ENCODE peak calls at places on chromosome 5, in nine cellular contexts. T, N, L, C, G, D, H, R and F are unnamed samples.

GRCh38 chr5:146995878-146996277 is 117.3 kb upstream of the PPP2R2B start:
- DNase-seq in H (no peak), T (no peak), D (no peak), G (no peak), C (no peak), N (no peak), L (no peak), R (no peak), F (no peak)

GRCh38 chr5:15794117-15794985 is 294.4 kb downstream of the FBXL7 start:
- DNase-seq in C (peak; percentile 26), N (no peak), R (no peak), H (no peak), G (no peak), T (no peak), D (no peak), L (no peak), F (no peak)

GRCh38 chr5:42767491-42768105 is 11.0 kb downstream of the CCDC152 start:
- DNase-seq in R (no peak), D (peak; percentile 13), C (peak; percentile 21), L (no peak), T (no peak), G (no peak), H (no peak), N (no peak), F (no peak)

GRCh38 chr5:39521945-39522590 is 97.3 kb upstream of the DAB2 start:
- DNase-seq in R (no peak), N (no peak), L (no peak), C (no peak), T (no peak), G (no peak), H (no peak), D (no peak), F (no peak)

GRCh38 chr5:7157083-7157482 is 238.9 kb upstream of the ADCY2 start:
- DNase-seq in R (no peak), L (no peak), G (no peak), H (no peak), N (no peak), C (no peak), D (no peak), T (no peak), F (no peak)

GRCh38 chr5:154590093-154590724 is 112.2 kb upstream of the HAND1 start:
- DNase-seq in L (no peak), T (no peak), N (no peak), G (no peak), R (no peak), C (no peak), H (no peak), D (no peak), F (no peak)

GRCh38 chr5:94009161-94009560 is 267.8 kb upstream of the POU5F2 start:
- DNase-seq in N (no peak), D (no peak), R (no peak), L (no peak), T (no peak), H (no peak), C (no peak), G (no peak), F (no peak)

GRCh38 chr5:137754961-137755762 is 999 bp upstream of the HNRNPA0 start:
- DNase-seq in T (no peak), C (no peak), G (no peak), N (no peak), L (no peak), R (no peak), D (no peak), H (no peak), F (peak; percentile 17)

DNA sequence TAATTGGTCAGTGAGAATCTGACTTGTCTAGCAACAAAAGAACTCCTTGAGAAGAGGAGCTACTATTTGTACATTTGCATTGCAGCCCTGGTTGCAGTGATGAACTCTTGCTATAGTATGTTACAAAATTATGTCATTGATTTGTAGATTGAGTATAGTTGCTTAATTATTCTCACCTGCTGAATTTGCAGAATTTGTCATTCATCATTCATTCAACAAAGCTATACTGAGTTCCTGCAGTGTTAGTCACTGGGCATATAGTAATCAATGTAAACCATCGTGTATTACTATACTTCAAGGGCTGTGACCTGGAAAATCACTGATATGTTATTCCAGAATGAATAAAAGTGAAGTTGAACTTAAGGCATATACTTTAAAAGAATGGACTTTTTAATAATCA is 50.1 kb downstream of the SLC1A3 start:
- DNase-seq in N (no peak), H (no peak), T (no peak), L (no peak), D (no peak), R (no peak), G (no peak), C (no peak), F (no peak)
- TF ChIP-seq EP300 in N (no peak), H (no peak), T (no peak), L (no peak), D (no peak), R (no peak), G (no peak), C (no peak), F (no peak)

DNA sequence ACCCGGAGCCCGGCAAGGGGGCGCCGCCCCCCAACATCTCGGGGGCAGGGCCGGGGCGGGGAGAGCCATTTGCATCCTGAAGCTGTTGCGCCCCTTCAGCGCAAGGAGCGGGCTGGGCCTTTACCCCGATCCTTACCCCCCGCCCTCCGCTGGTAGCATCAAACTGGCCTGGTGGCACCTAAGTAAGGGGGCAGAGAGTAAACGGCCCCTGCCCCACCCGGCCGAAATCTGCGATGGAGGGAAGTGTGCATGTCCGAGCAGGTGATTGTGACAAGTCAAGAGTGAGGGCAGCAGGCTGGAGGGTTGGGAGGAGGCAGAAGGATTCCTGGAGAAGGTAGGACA is 101.2 kb downstream of the ESM1 start:
- DNase-seq in G (no peak), R (no peak), T (no peak), D (no peak), N (no peak), C (no peak), L (no peak), H (no peak), F (peak; percentile 19)
- H3K4me3 ChIP-seq in G (peak overlapping the region; percentile 62), R (peak overlapping the region; percentile 44), T (peak overlapping the region; percentile 40), D (no peak overlapping the region), N (peak overlapping the region; percentile 38), C (peak overlapping the region; percentile 44), L (peak overlapping the region; percentile 57), H (peak overlapping the region; percentile 71), F (peak overlapping the region; percentile 45)

DNA sequence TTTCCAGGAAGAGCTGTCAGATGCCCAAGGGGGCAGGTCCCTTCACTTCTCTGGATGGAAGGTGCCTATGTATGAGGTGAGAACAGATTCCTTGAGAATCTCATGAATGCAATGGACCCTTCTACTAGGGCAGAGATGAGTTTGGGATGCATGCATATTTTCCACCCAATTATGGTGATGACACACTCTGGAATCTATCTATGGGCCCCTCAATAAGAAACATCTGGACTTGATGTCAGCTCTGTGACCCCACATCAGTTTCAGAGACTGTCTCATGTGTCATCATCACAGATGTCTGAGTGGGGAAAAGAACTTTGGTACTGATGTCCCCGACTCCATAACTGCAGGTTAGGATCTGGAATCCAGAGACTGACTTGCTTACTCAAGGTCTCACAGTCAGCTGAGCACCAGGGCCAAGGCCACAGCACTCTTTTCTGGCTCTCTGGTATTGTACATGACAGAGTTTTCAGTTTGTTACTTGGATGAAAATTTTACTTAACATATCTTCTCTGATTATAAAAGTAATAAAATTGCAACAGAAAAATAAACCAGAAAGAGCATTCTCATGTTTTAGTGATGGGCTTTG is 177.0 kb downstream of the DCP2 start:
- DNase-seq in G (no peak), L (no peak), R (no peak), D (no peak), H (no peak), C (no peak), T (no peak), N (no peak), F (peak; percentile 48)
- TF ChIP-seq EP300 in G (no peak), L (no peak), R (no peak), D (no peak), H (no peak), C (no peak), T (no peak), N (no peak), F (no peak)

GRCh38 chr5:96377597-96377996 is 55.5 kb downstream of the PCSK1 start:
- DNase-seq in R (no peak), D (no peak), H (no peak), N (no peak), T (no peak), C (no peak), G (no peak), L (no peak), F (no peak)
- H3K4me3 ChIP-seq in R (no peak overlapping the region), D (no peak overlapping the region), H (no peak overlapping the region), N (no peak overlapping the region), T (no peak overlapping the region), C (no peak overlapping the region), G (no peak overlapping the region), L (no peak overlapping the region), F (no peak overlapping the region)

DNA sequence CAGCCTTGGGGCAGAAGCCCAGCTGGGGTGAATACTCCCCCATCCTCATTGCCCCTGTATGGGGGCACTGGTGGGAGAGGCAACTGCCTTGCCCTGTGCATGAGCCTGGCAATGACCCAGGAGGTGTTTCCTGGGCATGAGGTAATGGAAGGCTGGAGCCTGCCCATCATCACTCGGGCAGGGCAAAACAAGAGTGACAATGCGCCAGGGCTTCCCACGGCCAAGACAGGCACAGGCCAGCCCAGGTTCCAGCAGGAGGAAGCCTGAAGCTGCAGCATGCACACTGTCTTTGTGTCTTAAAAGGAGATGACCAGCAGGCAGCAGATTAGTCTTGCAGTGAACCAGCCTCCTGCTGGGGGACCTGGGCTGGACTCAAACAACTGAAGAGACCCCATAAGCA is 92.2 kb upstream of the SMIM23 start:
- DNase-seq in T (no peak), R (no peak), N (no peak), H (no peak), L (no peak), D (no peak), G (peak; percentile 34), C (no peak), F (no peak)
- TF ChIP-seq EP300 in T (no peak), R (no peak), N (no peak), H (no peak), L (no peak), D (no peak), G (no peak), C (no peak), F (no peak)

GRCh38 chr5:177347699-177348098 is 3.8 kb downstream of the LMAN2 start:
- DNase-seq in G (no peak), C (no peak), T (no peak), N (no peak), D (no peak), L (no peak), H (no peak), R (no peak), F (no peak)
- H3K4me3 ChIP-seq in G (no peak overlapping the region), C (no peak overlapping the region), T (no peak overlapping the region), N (no peak overlapping the region), D (no peak overlapping the region), L (no peak overlapping the region), H (no peak overlapping the region), R (no peak overlapping the region), F (no peak overlapping the region)